ENCODE peak calls at places on chromosomes 5 and 9, in eight cellular contexts. V, J, P, M, X, S, F and L are unnamed samples.

GRCh38 chr5:80763873-80764647 is 109.3 kb upstream of the DHFR start:
- DNase-seq in F (no peak), P (no peak), V (no peak), X (no peak), J (no peak), S (no peak), M (no peak), L (no peak)

GRCh38 chr5:163165277-163165676 is 272.1 kb upstream of the CCNG1 start:
- DNase-seq in V (no peak), M (no peak), P (no peak), S (no peak), F (no peak), X (no peak), J (no peak), L (no peak)

GRCh38 chr5:67361932-67362729 is 165.5 kb upstream of the CD180 start:
- DNase-seq in P (no peak), J (no peak), M (no peak), X (no peak), S (no peak), V (peak; percentile 10), F (no peak), L (no peak)

GRCh38 chr5:157548513-157549282 is 26.9 kb downstream of the ADAM19 start:
- DNase-seq in J (peak; percentile 19), V (peak; percentile 63), M (no peak), X (no peak), P (no peak), F (no peak), S (no peak), L (no peak)

GRCh38 chr9:131833083-131833482 is 93.2 kb upstream of the RAPGEF1 start:
- DNase-seq in V (no peak), M (no peak), F (no peak), J (no peak), X (no peak), S (no peak), P (peak; percentile 84), L (no peak)

GRCh38 chr5:99936911-99937310 is 598.3 kb upstream of the FAM174A start:
- DNase-seq in P (no peak), J (no peak), X (no peak), F (no peak), S (no peak), M (no peak), V (no peak), L (no peak)

GRCh38 chr9:30800421-30800820 is 1584.0 kb upstream of the ACO1 start:
- DNase-seq in J (no peak), S (no peak), X (no peak), V (no peak), F (no peak), M (no peak), P (no peak), L (no peak)

GRCh38 chr9:71552480-71552879 is 215.8 kb downstream of the CEMIP2 start:
- DNase-seq in F (no peak), M (no peak), J (no peak), X (no peak), P (no peak), S (peak; percentile 76), V (no peak), L (no peak)

GRCh38 chr5:124162782-124163532 is 583.5 kb downstream of the ZNF608 start:
- DNase-seq in P (peak; percentile 24), F (peak; percentile 49), V (peak; percentile 76), S (no peak), X (peak; percentile 79), M (no peak), J (peak; percentile 44), L (peak; percentile 89)

GRCh38 chr9:98256632-98257218 is 1.3 kb upstream of the TBC1D2 start:
- DNase-seq in F (no peak), P (peak; percentile 84), X (no peak), J (peak; percentile 37), V (no peak), M (no peak), S (peak; percentile 47), L (peak; percentile 25)

GRCh38 chr5:149588947-149589346 is 7.6 kb downstream of the ARHGEF37 start:
- DNase-seq in S (no peak), P (no peak), X (no peak), J (no peak), F (no peak), V (no peak), M (no peak), L (no peak)

GRCh38 chr5:124651663-124652513 is 94.6 kb downstream of the ZNF608 start:
- DNase-seq in P (peak; percentile 43), J (peak; percentile 77), F (peak; percentile 52), V (peak; percentile 60), M (no peak), X (peak; percentile 84), S (peak; percentile 87), L (peak; percentile 90)

GRCh38 chr9:115604831-115605483 is 487.0 kb upstream of the TNC start:
- DNase-seq in S (no peak), P (no peak), X (no peak), F (no peak), M (no peak), V (peak; percentile 89), J (no peak), L (no peak)

GRCh38 chr5:138724470-138725146 is 28.6 kb upstream of the CTNNA1 start:
- DNase-seq in P (no peak), M (no peak), F (no peak), V (peak; percentile 83), X (no peak), J (peak; percentile 32), S (peak; percentile 35), L (no peak)

GRCh38 chr5:99105216-99105615 is 176.4 kb upstream of the CHD1 start:
- DNase-seq in P (no peak), V (no peak), J (no peak), M (no peak), S (no peak), X (no peak), F (no peak), L (no peak)

GRCh38 chr9:103203172-103203571 is 208.0 kb downstream of the CYLC2 start:
- DNase-seq in J (no peak), X (no peak), V (no peak), S (no peak), M (no peak), P (no peak), F (no peak), L (no peak)

GRCh38 chr5:15821506-15821905 is 321.5 kb downstream of the FBXL7 start:
- DNase-seq in S (no peak), F (no peak), J (no peak), X (no peak), P (no peak), V (peak; percentile 35), M (no peak), L (no peak)

GRCh38 chr5:56358046-56358445 is 124.9 kb upstream of the ANKRD55 start:
- DNase-seq in F (peak; percentile 25), X (no peak), S (no peak), J (no peak), V (no peak), P (no peak), M (no peak), L (no peak)

GRCh38 chr5:150644058-150644457 is 3.6 kb downstream of the SYNPO start:
- DNase-seq in P (no peak), S (no peak), X (no peak), F (no peak), M (no peak), V (no peak), J (no peak), L (no peak)

GRCh38 chr5:39992617-39993203 is 567.9 kb upstream of the DAB2 start:
- DNase-seq in M (no peak), F (no peak), J (no peak), V (peak; percentile 35), P (no peak), S (no peak), X (no peak), L (no peak)

GRCh38 chr5:176895350-176895749 is 3.8 kb downstream of the HK3 start:
- DNase-seq in X (no peak), F (no peak), M (no peak), P (no peak), S (no peak), V (no peak), J (no peak), L (no peak)

GRCh38 chr9:19375536-19375935 is 4.5 kb downstream of the RPS6 start:
- DNase-seq in P (no peak), S (no peak), J (no peak), M (no peak), X (no peak), F (no peak), V (peak; percentile 17), L (no peak)

GRCh38 chr9:136567651-136568287 is 21.9 kb upstream of the NOTCH1 start:
- DNase-seq in S (peak; percentile 80), F (peak; percentile 56), J (no peak), P (no peak), V (peak; percentile 72), M (no peak), X (no peak), L (no peak)

GRCh38 chr5:11878846-11879245 is 25.4 kb downstream of the CTNND2 start:
- DNase-seq in P (no peak), S (no peak), V (no peak), J (no peak), F (no peak), X (peak; percentile 51), M (no peak), L (peak; percentile 82)

GRCh38 chr5:160833806-160834205 is 18.2 kb downstream of the ATP10B start:
- DNase-seq in F (no peak), M (no peak), V (peak; percentile 60), J (no peak), X (no peak), S (no peak), P (no peak), L (no peak)

GRCh38 chr9:13427587-13427986 is 148.1 kb upstream of the MPDZ start:
- DNase-seq in J (peak; percentile 67), V (peak; percentile 58), P (peak; percentile 24), M (no peak), X (no peak), F (peak; percentile 14), S (peak; percentile 54), L (peak; percentile 66)

GRCh38 chr5:9712506-9713285 is 82.5 kb upstream of the TAS2R1 start:
- DNase-seq in J (no peak), F (no peak), X (no peak), M (no peak), V (peak; percentile 88), P (no peak), S (no peak), L (no peak)